ENCODE peak calls at places on chromosomes 1 and 21, in five cellular contexts. F is thyroid gland, Q is RWPE2, J is Panc1, D is heart left ventricle. O is an unnamed sample.

GRCh38 chr21:42674351-42674940 is 21.0 kb downstream of the PDE9A start:
- DNase-seq in D (peak; percentile 74), J (no peak), Q (no peak), F (no peak), O (peak; percentile 31)

GRCh38 chr21:34073749-34074282 is 438 bp downstream of the MRPS6 start:
- DNase-seq in F (peak; percentile 45), J (no peak), Q (no peak), D (peak; percentile 53), O (peak; percentile 48)

GRCh38 chr1:217881131-217881543 is 250.0 kb downstream of the SPATA17 start:
- DNase-seq in Q (no peak), J (no peak), D (no peak), F (no peak), O (no peak)

GRCh38 chr1:223473576-223474344 is 80.5 kb downstream of the CCDC185 start:
- DNase-seq in D (no peak), F (no peak), J (no peak), Q (no peak), O (no peak)

GRCh38 chr1:176073524-176074157 is 133.4 kb downstream of the COP1 start:
- DNase-seq in F (peak; percentile 7), Q (no peak), D (peak; percentile 32), J (peak; percentile 33), O (no peak)

GRCh38 chr1:44154049-44154448 is 12.6 kb upstream of the KLF18 start:
- DNase-seq in F (no peak), J (no peak), Q (no peak), D (no peak), O (no peak)

GRCh38 chr1:201191723-201192477 is 1.3 kb downstream of the IGFN1 start:
- DNase-seq in J (peak; percentile 47), D (no peak), F (peak; percentile 56), Q (no peak), O (peak; percentile 71)

GRCh38 chr1:244226440-244226839 is 175.4 kb downstream of the ZBTB18 start:
- DNase-seq in F (no peak), J (no peak), D (no peak), Q (no peak), O (no peak)

GRCh38 chr1:22428672-22429071 is 23.0 kb upstream of the ZBTB40 start:
- DNase-seq in J (no peak), F (no peak), Q (no peak), D (no peak), O (no peak)

GRCh38 chr1:154697710-154698109 is 89.7 kb upstream of the ADAR start:
- DNase-seq in Q (no peak), D (no peak), F (no peak), J (no peak), O (no peak)

GRCh38 chr1:63615809-63616420 is 22.7 kb downstream of the PGM1 start:
- DNase-seq in D (peak; percentile 45), Q (no peak), F (peak; percentile 54), J (peak; percentile 58), O (peak; percentile 42)

GRCh38 chr1:169821500-169821899 is 26.8 kb upstream of the METTL18 start:
- DNase-seq in D (no peak), F (no peak), J (no peak), Q (no peak), O (no peak)

GRCh38 chr1:38123356-38123755 is 76.8 kb upstream of the POU3F1 start:
- DNase-seq in Q (peak; percentile 90), J (no peak), D (no peak), F (no peak), O (no peak)

GRCh38 chr1:231626951-231627614 is 493 bp downstream of the DISC1 start:
- DNase-seq in J (no peak), Q (no peak), F (peak; percentile 65), D (peak; percentile 84), O (peak; percentile 74)

GRCh38 chr1:37722181-37723071 is 30.1 kb downstream of the CDCA8 start:
- DNase-seq in F (no peak), D (no peak), J (no peak), Q (no peak), O (no peak)

GRCh38 chr1:62312698-62313097 is 6.5 kb downstream of the KANK4 start:
- DNase-seq in D (no peak), J (no peak), Q (no peak), F (no peak), O (no peak)

GRCh38 chr1:209150114-209150513 is 433.4 kb upstream of the CAMK1G start:
- DNase-seq in J (no peak), Q (no peak), F (peak; percentile 16), D (no peak), O (no peak)

GRCh38 chr1:1431006-1431844 is 4.3 kb upstream of the VWA1 start:
- DNase-seq in D (no peak), J (no peak), F (no peak), Q (no peak), O (no peak)

GRCh38 chr1:53663525-53664300 is 75.3 kb downstream of the GLIS1 start:
- DNase-seq in Q (no peak), D (no peak), F (no peak), J (no peak), O (no peak)

GRCh38 chr1:65510961-65511360 is 90.5 kb downstream of the LEPR start:
- DNase-seq in Q (no peak), J (no peak), F (no peak), D (no peak), O (no peak)

GRCh38 chr1:33972676-33973395 is 109.0 kb downstream of the HMGB4 start:
- DNase-seq in J (no peak), F (no peak), D (peak; percentile 51), Q (no peak), O (no peak)

GRCh38 chr1:184366992-184367391 is 19.8 kb upstream of the C1orf21 start:
- DNase-seq in D (no peak), Q (no peak), J (no peak), F (no peak), O (no peak)

GRCh38 chr1:50488403-50488802 is 65.2 kb upstream of the DMRTA2 start:
- DNase-seq in F (no peak), D (no peak), J (no peak), Q (no peak), O (no peak)

GRCh38 chr1:7516341-7516740 is 254.8 kb upstream of the VAMP3 start:
- DNase-seq in D (peak; percentile 40), F (peak; percentile 50), J (no peak), Q (no peak), O (peak; percentile 33)

GRCh38 chr1:241550318-241550717 is 18.1 kb downstream of the KMO start:
- DNase-seq in Q (no peak), J (no peak), D (no peak), F (no peak), O (no peak)

GRCh38 chr1:171966426-171967220 is 125.3 kb downstream of the DNM3 start:
- DNase-seq in F (peak; percentile 38), D (no peak), Q (no peak), J (no peak), O (no peak)

GRCh38 chr21:36330904-36331303 is 10.9 kb downstream of the MORC3 start:
- DNase-seq in J (no peak), F (peak; percentile 60), Q (no peak), D (no peak), O (no peak)

GRCh38 chr1:77282187-77282865 is 507 bp downstream of the AK5 start:
- DNase-seq in J (no peak), F (peak; percentile 24), D (no peak), Q (peak; percentile 42), O (no peak)

GRCh38 chr1:67748147-67748546 is 63.1 kb downstream of the GADD45A start:
- DNase-seq in D (no peak), J (no peak), F (no peak), Q (no peak), O (no peak)

GRCh38 chr1:62040450-62040849 is 154.2 kb upstream of the L1TD1 start:
- DNase-seq in J (no peak), D (no peak), Q (no peak), F (no peak), O (no peak)

GRCh38 chr1:75719810-75720209 is 4.7 kb upstream of the ACADM start:
- DNase-seq in J (no peak), Q (no peak), D (no peak), F (no peak), O (no peak)
- H3K4me1 ChIP-seq in J (peaks cover 22% of the 10 kb centered on the region), Q (peaks cover 3% of the 10 kb centered on the region), D (no peaks in the 10 kb centered on the region), F (no peaks in the 10 kb centered on the region), O (peaks cover 5% of the 10 kb centered on the region)

DNA sequence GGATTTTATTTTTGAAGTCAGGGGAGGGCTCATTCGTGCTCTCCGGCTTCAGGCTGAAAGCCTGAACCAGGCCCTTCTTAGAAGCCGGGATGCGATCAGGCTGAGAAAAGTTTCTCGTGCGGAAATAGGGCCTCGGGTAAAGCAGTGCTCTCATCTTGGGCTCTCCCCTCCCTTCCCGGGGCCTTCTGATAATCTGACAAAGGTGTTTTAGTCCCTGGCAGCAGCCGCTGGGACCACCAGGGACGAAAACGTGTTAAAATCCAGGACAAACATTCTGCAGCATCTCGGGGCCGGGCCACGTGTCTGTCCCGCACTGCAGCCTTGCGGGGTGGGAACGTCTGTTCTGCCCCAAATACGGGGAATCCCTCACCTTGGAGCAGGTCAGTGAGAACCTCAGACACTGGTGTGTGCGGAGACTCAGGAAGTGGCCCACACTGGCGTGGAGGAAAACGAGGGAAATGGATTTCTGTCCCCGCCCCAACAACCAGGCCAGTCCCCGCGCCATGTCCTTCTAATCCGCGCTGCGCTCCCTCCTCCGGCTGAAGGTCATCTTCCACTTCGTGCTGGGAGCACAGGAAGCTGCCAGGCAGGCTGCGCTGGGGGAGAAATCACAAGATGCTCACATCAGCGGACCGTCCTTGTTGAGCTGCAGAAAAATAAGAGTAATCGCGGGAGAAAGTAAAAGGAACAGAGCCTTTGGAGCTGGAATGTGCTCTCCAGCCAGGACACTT is 16.6 kb upstream of the AJAP1 start:
- DNase-seq in J (no peak), F (no peak), Q (no peak), D (no peak), O (no peak)
- H3K27ac ChIP-seq in J (no peak overlapping the region), F (no peak overlapping the region), Q (no peak overlapping the region), D (no peak overlapping the region), O (no peak overlapping the region)

GRCh38 chr1:70220517-70221240 is 501 bp upstream of the SRSF11 start:
- DNase-seq in D (no peak), Q (no peak), F (no peak), J (no peak), O (no peak)
- H3K4me3 ChIP-seq in D (peak overlapping the region; percentile 92), Q (peak overlapping the region; percentile 72), F (peak overlapping the region; percentile 86), J (peak overlapping the region; percentile 64), O (peak overlapping the region; percentile 71)

GRCh38 chr1:160642281-160642644 is 4.6 kb downstream of the SLAMF1 start:
- DNase-seq in D (no peak), J (no peak), F (no peak), Q (no peak), O (no peak)
- H3K4me1 ChIP-seq in D (no peaks in the 10 kb centered on the region), J (no peaks in the 10 kb centered on the region), F (no peaks in the 10 kb centered on the region), Q (no peaks in the 10 kb centered on the region), O (peaks cover 44% of the 10 kb centered on the region)